ENCODE peak calls at places on chromosome X, in four cellular contexts. M is neural crest cell, Q is NCI-H146, B is mammary epithelial cell. A is an unnamed sample.

GRCh38 chrX:63656871-63657580 is 128.0 kb downstream of the ARHGEF9 start:
- DNase-seq in B (peak; percentile 19), M (no peak), Q (no peak), A (peak; percentile 13)

GRCh38 chrX:150846130-150846529 is 52.3 kb downstream of the CD99L2 start:
- DNase-seq in B (no peak), Q (no peak), M (no peak), A (no peak)

GRCh38 chrX:16114640-16115039 is 8.7 kb upstream of the GRPR start:
- DNase-seq in M (no peak), Q (no peak), B (no peak), A (no peak)

GRCh38 chrX:11499076-11500044 is 166.4 kb downstream of the ARHGAP6 start:
- DNase-seq in B (no peak), M (no peak), Q (no peak), A (peak; percentile 6)

GRCh38 chrX:67619253-67619652 is 75.4 kb downstream of the AR start:
- DNase-seq in B (peak; percentile 77), M (no peak), Q (no peak), A (no peak)

GRCh38 chrX:131741103-131741581 is 197.3 kb downstream of the OR13H1 start:
- DNase-seq in Q (no peak), B (peak; percentile 79), M (no peak), A (no peak)

GRCh38 chrX:150731795-150732194 is 38.6 kb downstream of the MTMR1 start:
- DNase-seq in B (peak; percentile 90), M (no peak), Q (no peak), A (peak; percentile 71)

GRCh38 chrX:136268051-136269048 is 17.1 kb upstream of the MAP7D3 start:
- DNase-seq in B (no peak), Q (peak; percentile 27), M (peak; percentile 41), A (peak; percentile 67)

GRCh38 chrX:148874621-148875020 is 374.2 kb downstream of the AFF2 start:
- DNase-seq in M (no peak), B (no peak), Q (no peak), A (no peak)

GRCh38 chrX:103774070-103774642 is 2.5 kb upstream of the PLP1 start:
- DNase-seq in Q (peak; percentile 57), B (peak; percentile 32), M (no peak), A (peak; percentile 72)

A was measured in PC-3.